ENCODE peak calls at places on chromosome 16, in six cellular contexts. V is A549, Z is H54, O is breast epithelium, D is endothelial cell of umbilical vein, X is HCT116. E is an unnamed sample.

GRCh38 chr16:83723901-83724300 is 83.9 kb upstream of the HSBP1 start:
- DNase-seq in V (no peak), Z (no peak), O (no peak), D (no peak), X (no peak), E (no peak)

GRCh38 chr16:85778873-85779272 is 20.5 kb downstream of the EMC8 start:
- DNase-seq in V (no peak), Z (no peak), O (no peak), D (peak), X (no peak), E (no peak)

GRCh38 chr16:54123766-54124165 is 162.8 kb downstream of the IRX3 start:
- DNase-seq in V (no peak), Z (no peak), O (no peak), D (no peak), X (no peak), E (no peak)

GRCh38 chr16:71863995-71864394 is 18.2 kb downstream of the ATXN1L start:
- DNase-seq in V (no peak), Z (no peak), O (no peak), D (no peak), X (no peak), E (no peak)

GRCh38 chr16:24753437-24753836 is 24.0 kb downstream of the TNRC6A start:
- DNase-seq in V (no peak), Z (no peak), O (no peak), D (peak), X (no peak), E (no peak)

GRCh38 chr16:13919330-13919682 is 648 bp upstream of the ERCC4 start:
- DNase-seq in V (no peak), Z (no peak), O (no peak), D (no peak), X (peak), E (peak)

GRCh38 chr16:23424292-23424958 is 28.6 kb downstream of the COG7 start:
- DNase-seq in V (peak), Z (no peak), O (peak), D (peak), X (no peak), E (no peak)

GRCh38 chr16:79071424-79071823 is 529.1 kb downstream of the MAF start:
- DNase-seq in V (no peak), Z (no peak), O (no peak), D (no peak), X (no peak), E (no peak)

GRCh38 chr16:30934827-30935557 is 11.6 kb downstream of the FBXL19 start:
- DNase-seq in V (peak), Z (peak), O (no peak), D (peak), X (no peak), E (peak)

GRCh38 chr16:72905581-72905980 is 142.3 kb downstream of the ZFHX3 start:
- DNase-seq in V (no peak), Z (peak), O (no peak), D (no peak), X (no peak), E (no peak)

GRCh38 chr16:10339777-10340752 is 45.8 kb upstream of the ATF7IP2 start:
- DNase-seq in V (peak), Z (no peak), O (no peak), D (no peak), X (no peak), E (peak)

DNA sequence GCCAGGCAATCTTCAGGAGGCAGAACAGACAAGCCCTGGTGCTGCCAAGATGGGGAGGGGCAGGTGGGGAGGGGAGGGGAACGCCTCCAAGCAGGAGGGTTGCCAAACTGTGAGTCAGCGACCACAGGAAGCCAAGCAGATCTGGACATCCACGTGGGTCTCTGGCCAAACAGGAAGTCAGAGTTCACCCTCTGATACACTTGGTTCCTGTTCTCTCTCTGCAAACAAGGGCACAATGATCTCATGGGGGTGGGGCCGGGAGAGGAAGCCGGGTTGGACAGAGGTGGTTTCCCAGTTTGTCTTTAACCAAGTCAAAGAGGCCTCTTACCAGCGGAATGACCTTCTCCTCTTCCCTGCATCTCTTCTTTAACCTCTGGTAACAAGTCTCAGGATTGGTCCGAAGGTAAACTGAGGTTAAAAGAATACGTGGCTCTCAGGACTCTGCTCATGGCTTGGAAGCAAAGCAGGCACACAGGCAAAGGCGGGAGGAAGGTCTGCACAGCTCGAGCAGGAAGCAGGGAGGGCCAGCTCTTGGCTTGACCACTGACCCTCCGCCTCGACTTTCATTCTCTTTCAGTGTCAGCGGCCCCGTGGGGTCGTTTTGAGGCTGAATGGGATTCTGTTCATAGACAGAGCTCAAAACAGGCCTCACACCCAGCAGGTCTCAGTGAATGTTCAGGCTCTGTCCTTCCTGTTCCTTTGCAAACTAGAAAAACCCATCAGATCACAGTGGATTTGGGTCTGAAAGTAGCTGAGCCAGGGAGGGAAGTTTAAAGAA is 32.9 kb downstream of the TK2 start:
- DNase-seq in V (peak), Z (peak), O (peak), D (peak), X (peak), E (peak)
- TF ChIP-seq POLR2A in V (no peak), Z (no peak), O (no peak), D (peak), X (no peak), E (peak)

GRCh38 chr16:970766-971581 is at the start of gene LMF1:
- DNase-seq in V (peak), Z (peak), O (peak), D (peak), X (peak), E (peak)
- TF ChIP-seq POLR2A in V (peak), Z (peak), O (peak), D (peak), X (peak), E (peak)

DNA sequence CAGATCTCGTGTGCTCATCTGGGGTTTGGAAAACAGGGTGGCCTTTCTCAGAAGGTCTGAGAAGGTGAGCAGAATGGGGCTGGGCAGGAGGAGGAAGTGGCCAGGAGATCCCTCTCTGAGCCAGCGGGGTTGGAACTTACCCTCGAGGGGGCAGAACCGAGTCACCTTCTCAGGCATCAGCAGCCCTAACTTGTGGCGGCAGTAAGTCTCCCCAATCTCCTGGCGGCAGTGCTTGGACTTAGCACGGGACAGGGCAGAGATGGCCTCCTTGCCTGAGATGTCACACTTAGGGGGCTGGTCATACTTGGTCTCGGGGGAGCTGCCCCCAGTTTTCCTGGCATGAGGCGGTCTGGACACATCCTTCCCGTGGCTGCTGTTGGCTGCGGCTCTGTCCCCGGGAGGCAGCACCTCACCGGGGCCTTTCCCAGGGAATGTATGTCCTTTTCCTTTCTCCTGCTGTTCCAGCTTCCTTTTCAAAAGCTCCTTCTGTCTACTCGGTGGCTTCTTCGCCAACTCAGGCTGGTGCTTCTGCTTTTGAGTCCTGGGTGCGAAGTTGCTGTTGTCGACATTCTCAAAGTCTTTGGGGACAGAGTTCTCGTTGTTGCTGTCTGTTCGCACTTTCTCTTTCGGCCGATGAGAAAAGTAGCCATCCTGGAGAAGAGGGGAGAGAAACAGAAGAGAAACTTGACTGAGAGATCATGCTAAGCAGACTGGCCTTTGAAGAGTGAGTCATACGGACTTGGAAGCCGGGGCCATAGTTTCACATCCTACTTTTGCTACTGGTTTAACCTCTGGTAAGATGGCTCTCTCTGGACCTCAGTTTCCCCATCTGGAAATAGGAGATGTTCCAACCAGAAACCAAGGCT is 211.7 kb downstream of the XYLT1 start:
- DNase-seq in V (peak), Z (no peak), O (no peak), D (no peak), X (no peak), E (no peak)
- TF ChIP-seq POLR2A in V (no peak), Z (no peak), O (no peak), D (no peak), X (no peak), E (no peak)

DNA sequence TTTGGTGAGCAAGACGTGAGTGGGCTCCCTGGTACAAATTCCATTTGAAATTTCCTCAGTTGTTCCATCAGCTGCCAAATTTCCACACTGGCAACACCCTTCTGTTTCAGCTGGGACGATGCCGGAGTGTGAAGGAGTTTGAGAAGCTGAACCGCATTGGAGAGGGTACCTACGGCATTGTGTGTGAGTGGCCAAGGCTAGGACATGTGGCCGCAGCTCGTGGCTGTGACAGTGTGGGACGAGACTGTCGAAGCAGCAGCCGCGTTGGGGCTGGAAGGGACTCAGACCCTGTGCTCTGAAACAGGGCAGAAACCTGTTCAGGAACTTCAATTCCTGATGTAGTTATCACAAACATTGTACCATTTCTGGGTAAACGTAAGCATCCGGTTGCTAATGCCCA is 2.7 kb downstream of the CDK10 start:
- DNase-seq in V (no peak), Z (no peak), O (no peak), D (no peak), X (no peak), E (no peak)
- TF ChIP-seq POLR2A in V (no peak), Z (no peak), O (no peak), D (no peak), X (no peak), E (no peak)

GRCh38 chr16:49283376-49284049 is 1.9 kb upstream of the CBLN1 start:
- DNase-seq in V (no peak), Z (no peak), O (no peak), D (no peak), X (no peak), E (no peak)

GRCh38 chr16:49280861-49281331 is 742 bp downstream of the CBLN1 start:
- DNase-seq in V (no peak), Z (no peak), O (no peak), D (no peak), X (no peak), E (no peak)

GRCh38 chr16:49281481-49281842 is at the start of gene CBLN1:
- DNase-seq in V (no peak), Z (no peak), O (no peak), D (no peak), X (no peak), E (no peak)

GRCh38 chr16:49282690-49283375 is 1.2 kb upstream of the CBLN1 start:
- DNase-seq in V (no peak), Z (no peak), O (no peak), D (no peak), X (no peak), E (no peak)

DNA sequence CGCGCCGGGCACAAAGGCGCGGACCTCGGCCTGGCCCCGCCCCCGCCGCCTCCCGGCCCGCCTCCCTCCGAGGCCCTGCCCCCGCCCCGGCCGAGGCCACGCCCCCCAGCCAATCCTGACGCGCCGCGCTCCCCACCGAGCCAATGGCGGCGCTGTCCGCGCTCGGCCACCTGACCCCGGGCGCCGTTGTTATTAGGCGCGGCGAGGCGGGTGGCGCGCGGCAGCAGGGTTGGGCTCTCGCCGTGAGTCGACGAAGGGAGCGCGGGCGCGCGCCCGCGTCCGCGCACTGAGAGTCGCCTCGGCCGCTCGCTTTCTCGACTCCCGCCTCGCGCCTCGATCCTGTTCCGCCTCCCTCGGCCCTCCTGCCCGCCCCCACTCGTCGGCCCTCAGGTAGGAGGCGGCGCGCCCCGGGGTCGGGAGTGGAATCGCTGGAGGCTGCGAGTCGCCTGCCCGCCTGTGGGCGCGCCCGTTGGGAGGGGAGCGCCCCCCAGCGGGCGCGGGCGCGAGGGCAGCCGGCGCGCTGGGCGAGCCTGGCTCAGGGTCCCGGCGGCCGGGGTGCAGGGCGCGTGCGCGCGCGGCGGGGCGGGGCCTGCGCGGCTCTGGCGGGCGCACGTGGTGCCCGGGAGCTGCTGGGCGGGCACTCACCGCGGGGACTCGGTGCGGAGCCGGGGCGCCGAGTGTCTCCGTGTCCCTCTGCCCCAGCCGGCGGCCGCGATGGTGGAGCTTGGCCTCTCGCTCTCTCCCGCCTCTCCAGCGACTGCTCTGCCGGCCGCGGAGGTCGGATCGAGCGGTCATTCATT is 405 bp upstream of the CBLN1 start:
- DNase-seq in V (peak), Z (no peak), O (peak), D (peak), X (no peak), E (peak)
- TF ChIP-seq POLR2A in V (no peak), Z (no peak), O (no peak), D (no peak), X (no peak), E (no peak)

E was measured in erythroblast.